ENCODE peak calls at places on chromosomes 2 and 18, in seven cellular contexts. T is HT1080; H is naive thymus-derived CD4-positive, alpha-beta T cell; M is Right ventricle myocardium superior; K is tibial artery; O is substantia nigra; I is Caki2. E is an unnamed sample.

GRCh38 chr2:37847792-37848191 is 77.3 kb upstream of the RMDN2 start:
- DNase-seq in T (no peak), H (no peak), M (no peak), K (no peak), O (no peak), I (no peak), E (no peak)

GRCh38 chr2:241867776-241868420 is 1.6 kb upstream of the RTP5 start:
- DNase-seq in T (no peak), H (peak; percentile 38), M (peak; percentile 36), K (no peak), O (no peak), I (no peak), E (peak; percentile 51)

GRCh38 chr2:88684519-88684918 is 7.0 kb upstream of the RPIA start:
- DNase-seq in T (no peak), H (no peak), M (no peak), K (no peak), O (no peak), I (no peak), E (no peak)

GRCh38 chr2:216015722-216016464 is 2.5 kb upstream of the MREG start:
- DNase-seq in T (peak; percentile 30), H (peak; percentile 63), M (no peak), K (no peak), O (no peak), I (no peak), E (no peak)

GRCh38 chr2:233189032-233189431 is 62.4 kb upstream of the ATG16L1 start:
- DNase-seq in T (no peak), H (no peak), M (no peak), K (no peak), O (no peak), I (no peak), E (no peak)

GRCh38 chr2:11011359-11011758 is 99.6 kb downstream of the KCNF1 start:
- DNase-seq in T (no peak), H (no peak), M (no peak), K (no peak), O (no peak), I (no peak), E (no peak)

GRCh38 chr2:197079414-197079813 is 152.9 kb upstream of the PGAP1 start:
- DNase-seq in T (no peak), H (no peak), M (no peak), K (no peak), O (peak; percentile 24), I (no peak), E (no peak)

GRCh38 chr2:106866636-106867035 is 19.3 kb downstream of the ST6GAL2 start:
- DNase-seq in T (no peak), H (no peak), M (no peak), K (no peak), O (no peak), I (no peak), E (no peak)

GRCh38 chr18:13362617-13363016 is 144.1 kb downstream of the LDLRAD4 start:
- DNase-seq in T (no peak), H (no peak), M (no peak), K (no peak), O (no peak), I (no peak), E (no peak)

GRCh38 chr2:101464841-101465240 is 10.1 kb downstream of the RFX8 start:
- DNase-seq in T (peak; percentile 36), H (no peak), M (no peak), K (no peak), O (no peak), I (no peak), E (no peak)

GRCh38 chr2:102238039-102238756 is 51.4 kb downstream of the IL1RL2 start:
- DNase-seq in T (peak; percentile 46), H (no peak), M (no peak), K (no peak), O (no peak), I (no peak), E (no peak)

E was measured in psoas muscle.